ENCODE peak calls at places on chromosomes 2 and 18, in ten cellular contexts. G, P, Y, I, E, O, K, V, R and F are unnamed samples.

GRCh38 chr2:65282492-65283053 is 54.9 kb downstream of the ACTR2 start:
- DNase-seq in G (no peak), P (no peak), Y (no peak), I (no peak), E (no peak), O (no peak), K (no peak), V (no peak), R (no peak), F (no peak)

GRCh38 chr18:2337552-2338141 is 233.7 kb downstream of the METTL4 start:
- DNase-seq in G (no peak), P (no peak), Y (peak), I (no peak), E (peak), O (no peak), K (peak), V (peak), R (peak), F (no peak)

GRCh38 chr2:216012830-216013079 is 596 bp downstream of the MREG start:
- DNase-seq in G (no peak), P (no peak), Y (no peak), I (no peak), E (no peak), O (no peak), K (no peak), V (no peak), R (no peak), F (no peak)

GRCh38 chr18:67615876-67616275 is 99.4 kb upstream of the DSEL start:
- DNase-seq in G (no peak), P (no peak), Y (no peak), I (no peak), E (no peak), O (no peak), K (no peak), V (no peak), R (no peak), F (no peak)

GRCh38 chr2:169507698-169508097 is 1.8 kb upstream of the KLHL41 start:
- DNase-seq in G (peak), P (peak), Y (no peak), I (no peak), E (no peak), O (peak), K (no peak), V (no peak), R (peak), F (no peak)

GRCh38 chr2:54543736-54544396 is 87.7 kb downstream of the SPTBN1 start:
- DNase-seq in G (no peak), P (no peak), Y (no peak), I (no peak), E (no peak), O (no peak), K (no peak), V (no peak), R (no peak), F (no peak)

GRCh38 chr2:188892632-188893031 is 81.5 kb upstream of the COL3A1 start:
- DNase-seq in G (no peak), P (no peak), Y (no peak), I (no peak), E (no peak), O (no peak), K (no peak), V (no peak), R (no peak), F (no peak)

GRCh38 chr18:3238742-3239141 is 8.9 kb upstream of the MYL12A start:
- DNase-seq in G (no peak), P (no peak), Y (no peak), I (no peak), E (no peak), O (no peak), K (no peak), V (no peak), R (no peak), F (no peak)

GRCh38 chr2:35428548-35428947 is 927.0 kb upstream of the CRIM1 start:
- DNase-seq in G (peak), P (no peak), Y (no peak), I (no peak), E (no peak), O (no peak), K (peak), V (peak), R (peak), F (no peak)

GRCh38 chr2:137155351-137156104 is 390.2 kb downstream of the THSD7B start:
- DNase-seq in G (no peak), P (no peak), Y (no peak), I (no peak), E (no peak), O (no peak), K (no peak), V (no peak), R (no peak), F (no peak)

GRCh38 chr2:145350011-145350410 is 830.1 kb upstream of the ZEB2 start:
- DNase-seq in G (no peak), P (no peak), Y (no peak), I (no peak), E (no peak), O (peak), K (no peak), V (no peak), R (no peak), F (no peak)

GRCh38 chr18:433297-433696 is 67.2 kb downstream of the COLEC12 start:
- DNase-seq in G (no peak), P (no peak), Y (no peak), I (no peak), E (no peak), O (no peak), K (no peak), V (no peak), R (no peak), F (no peak)

GRCh38 chr2:30465171-30465545 is 18.1 kb downstream of the LCLAT1 start:
- DNase-seq in G (no peak), P (no peak), Y (no peak), I (no peak), E (no peak), O (no peak), K (no peak), V (no peak), R (no peak), F (no peak)

GRCh38 chr2:44869761-44870160 is 71.7 kb upstream of the SIX3 start:
- DNase-seq in G (no peak), P (no peak), Y (no peak), I (no peak), E (no peak), O (no peak), K (no peak), V (no peak), R (no peak), F (no peak)

GRCh38 chr2:19046986-19047780 is 311.2 kb downstream of the OSR1 start:
- DNase-seq in G (no peak), P (no peak), Y (no peak), I (no peak), E (no peak), O (no peak), K (no peak), V (no peak), R (no peak), F (no peak)

GRCh38 chr18:76080430-76080829 is 414.6 kb downstream of the ZNF516 start:
- DNase-seq in G (no peak), P (no peak), Y (no peak), I (no peak), E (no peak), O (no peak), K (no peak), V (no peak), R (no peak), F (no peak)

GRCh38 chr2:146388757-146389156 is 1456.1 kb upstream of the ACVR2A start:
- DNase-seq in G (no peak), P (no peak), Y (no peak), I (no peak), E (no peak), O (no peak), K (no peak), V (no peak), R (no peak), F (no peak)

GRCh38 chr2:42792583-42793313 is at the start of gene HAAO:
- DNase-seq in G (no peak), P (no peak), Y (no peak), I (no peak), E (no peak), O (no peak), K (peak), V (peak), R (no peak), F (no peak)

GRCh38 chr2:235803028-235803427 is 309.2 kb downstream of the AGAP1 start:
- DNase-seq in G (no peak), P (no peak), Y (no peak), I (no peak), E (no peak), O (no peak), K (no peak), V (no peak), R (no peak), F (no peak)

GRCh38 chr2:234378440-234378839 is 118.4 kb downstream of the ARL4C start:
- DNase-seq in G (no peak), P (no peak), Y (no peak), I (no peak), E (no peak), O (no peak), K (no peak), V (no peak), R (no peak), F (no peak)

GRCh38 chr2:12987246-12987645 is 270.5 kb downstream of the TRIB2 start:
- DNase-seq in G (no peak), P (no peak), Y (no peak), I (no peak), E (no peak), O (no peak), K (no peak), V (no peak), R (no peak), F (no peak)

GRCh38 chr18:36593001-36593400 is 235.8 kb downstream of the TPGS2 start:
- DNase-seq in G (no peak), P (no peak), Y (no peak), I (no peak), E (no peak), O (no peak), K (no peak), V (no peak), R (no peak), F (no peak)

GRCh38 chr2:241728627-241729026 is 5.8 kb upstream of the D2HGDH start:
- DNase-seq in G (no peak), P (no peak), Y (no peak), I (no peak), E (no peak), O (no peak), K (no peak), V (peak), R (no peak), F (no peak)